ENCODE peak calls at places on chromosome 2, in eight cellular contexts. A, X, O, G, S, C, R and Z are unnamed samples.
A peak's percentile ranks its signal among the peaks of the same experiment; 100 is the strongest.

GRCh38 chr2:105574796-105575344 is 169.8 kb upstream of the NCK2 start:
- DNase-seq in X (no peak), O (no peak), A (no peak), G (no peak), S (no peak), R (no peak), C (no peak), Z (no peak)

GRCh38 chr2:2563309-2563860 is 232.3 kb upstream of the MYT1L start:
- DNase-seq in X (no peak), A (no peak), C (no peak), G (no peak), O (no peak), S (no peak), R (no peak), Z (no peak)

GRCh38 chr2:97664636-97664970 is 759 bp upstream of the ACTR1B start:
- DNase-seq in S (no peak), R (peak; percentile 45), O (peak; percentile 13), G (no peak), A (peak; percentile 66), X (no peak), C (peak; percentile 53), Z (no peak)

GRCh38 chr2:12424820-12425219 is 291.9 kb upstream of the TRIB2 start:
- DNase-seq in O (no peak), A (no peak), G (no peak), X (no peak), C (no peak), S (peak; percentile 79), R (no peak), Z (no peak)

GRCh38 chr2:178295911-178296310 is 101.6 kb downstream of the OSBPL6 start:
- DNase-seq in R (no peak), X (no peak), S (no peak), A (no peak), G (no peak), C (no peak), O (no peak), Z (no peak)

GRCh38 chr2:234730066-234730640 is 221.7 kb upstream of the SH3BP4 start:
- DNase-seq in C (no peak), O (peak; percentile 13), A (no peak), R (no peak), X (no peak), S (no peak), G (no peak), Z (no peak)

GRCh38 chr2:232668805-232669444 is 28.2 kb upstream of the GIGYF2 start:
- DNase-seq in A (peak; percentile 29), X (no peak), C (peak; percentile 51), S (no peak), R (peak; percentile 12), O (no peak), G (no peak), Z (no peak)

GRCh38 chr2:171167352-171167997 is 6.8 kb upstream of the TLK1 start:
- DNase-seq in G (no peak), O (no peak), R (no peak), C (no peak), A (no peak), X (no peak), S (no peak), Z (no peak)

GRCh38 chr2:96164459-96165184 is 19.4 kb upstream of the DUSP2 start:
- DNase-seq in A (no peak), G (no peak), C (no peak), S (no peak), R (no peak), X (no peak), O (no peak), Z (no peak)

GRCh38 chr2:2870106-2870505 is 507.5 kb downstream of the EIPR1 start:
- DNase-seq in X (no peak), R (no peak), C (no peak), G (no peak), A (no peak), S (no peak), O (peak; percentile 10), Z (peak; percentile 23)

GRCh38 chr2:180625006-180625844 is 355.2 kb upstream of the UBE2E3 start:
- DNase-seq in C (no peak), R (peak; percentile 96), A (no peak), G (no peak), X (no peak), O (no peak), S (no peak), Z (no peak)

GRCh38 chr2:177983183-177983788 is 89.3 kb downstream of the PDE11A start:
- DNase-seq in A (peak; percentile 73), X (peak; percentile 38), S (peak; percentile 25), C (peak; percentile 44), R (peak; percentile 62), G (no peak), O (peak; percentile 68), Z (peak; percentile 26)

GRCh38 chr2:160918909-160919503 is 241.2 kb upstream of the TANK start:
- DNase-seq in X (no peak), A (peak; percentile 64), C (peak; percentile 67), O (no peak), G (peak; percentile 83), S (peak; percentile 88), R (peak; percentile 50), Z (no peak)

GRCh38 chr2:8614646-8615045 is 67.2 kb upstream of the ID2 start:
- DNase-seq in S (no peak), O (no peak), X (no peak), G (no peak), C (no peak), R (no peak), A (no peak), Z (no peak)

GRCh38 chr2:10028988-10029874 is 14.1 kb upstream of the KLF11 start:
- DNase-seq in C (peak; percentile 80), R (no peak), S (peak; percentile 85), A (peak; percentile 54), X (peak; percentile 82), O (peak; percentile 37), G (peak; percentile 88), Z (no peak)

GRCh38 chr2:86193901-86194567 is 1.2 kb downstream of the IMMT start:
- DNase-seq in G (no peak), A (peak; percentile 26), S (no peak), O (no peak), X (no peak), C (no peak), R (peak; percentile 24), Z (no peak)

GRCh38 chr2:190646780-190647626 is 1.9 kb upstream of the NAB1 start:
- DNase-seq in A (peak; percentile 41), R (peak; percentile 41), G (no peak), O (no peak), C (no peak), X (no peak), S (no peak), Z (no peak)

GRCh38 chr2:95007822-95008221 is 17.7 kb upstream of the MAL start:
- DNase-seq in A (no peak), X (no peak), C (no peak), O (no peak), S (peak; percentile 68), G (no peak), R (no peak), Z (peak; percentile 11)

GRCh38 chr2:98508690-98509054 is 64.0 kb downstream of the INPP4A start:
- DNase-seq in C (no peak), A (no peak), O (peak; percentile 35), G (peak; percentile 74), S (peak; percentile 71), R (no peak), X (no peak), Z (no peak)

GRCh38 chr2:218964041-218964771 is 4.7 kb downstream of the CDK5R2 start:
- DNase-seq in R (peak; percentile 72), S (no peak), C (peak; percentile 71), O (peak; percentile 77), A (no peak), X (peak; percentile 84), G (no peak), Z (peak; percentile 90)

GRCh38 chr2:206452750-206453149 is 9.4 kb downstream of the ADAM23 start:
- DNase-seq in X (peak; percentile 19), G (no peak), R (peak; percentile 1), O (no peak), C (no peak), A (no peak), S (no peak), Z (no peak)

GRCh38 chr2:73449404-73449803 is 63.8 kb downstream of the ALMS1 start:
- DNase-seq in G (no peak), S (no peak), O (no peak), C (no peak), X (no peak), A (no peak), R (no peak), Z (no peak)